ENCODE peak calls at places on chromosome 15, in nine cellular contexts. Y is K562; Z is brain microvascular endothelial cell; I is cardiac muscle cell; B is tibial nerve; Q is lower lobe of right lung; R is psoas muscle; E is CD8-positive, alpha-beta T cell; N is WERI-Rb-1. W is an unnamed sample.

GRCh38 chr15:77746254-77747174 is 113.8 kb upstream of the LINGO1 start:
- DNase-seq in R (no peak), I (no peak), Q (no peak), Z (no peak), N (no peak), B (no peak), E (no peak), Y (no peak), W (no peak)

GRCh38 chr15:91192285-91193058 is 92.4 kb downstream of the SV2B start:
- DNase-seq in Z (no peak), I (no peak), B (no peak), E (no peak), Y (no peak), Q (no peak), R (no peak), N (no peak), W (no peak)

GRCh38 chr15:82950746-82951370 is 1.7 kb downstream of the HOMER2 start:
- DNase-seq in I (no peak), Y (no peak), B (no peak), Q (no peak), E (no peak), N (no peak), R (no peak), Z (no peak), W (no peak)

GRCh38 chr15:34883042-34883441 is 86.5 kb downstream of the AQR start:
- DNase-seq in Q (no peak), Z (no peak), Y (no peak), R (no peak), I (peak; percentile 45), B (no peak), E (no peak), N (no peak), W (no peak)

GRCh38 chr15:98035577-98036010 is 75.1 kb downstream of the ARRDC4 start:
- DNase-seq in B (no peak), Q (no peak), Y (no peak), N (no peak), R (no peak), Z (no peak), I (no peak), E (no peak), W (no peak)

GRCh38 chr15:56192659-56193442 is 50.8 kb downstream of the RFX7 start:
- DNase-seq in Z (no peak), N (no peak), B (no peak), Q (no peak), Y (no peak), I (no peak), R (no peak), E (no peak), W (no peak)

GRCh38 chr15:52308446-52309153 is 13.0 kb upstream of the MYO5C start:
- DNase-seq in R (no peak), I (no peak), E (no peak), Z (no peak), Q (no peak), N (no peak), B (no peak), Y (no peak), W (no peak)

GRCh38 chr15:77821188-77821958 is 188.7 kb upstream of the LINGO1 start:
- DNase-seq in Q (no peak), I (peak; percentile 72), Y (peak; percentile 78), R (no peak), N (peak; percentile 81), Z (peak; percentile 54), B (peak; percentile 50), E (peak; percentile 12), W (no peak)

GRCh38 chr15:58458076-58458475 is 26.3 kb downstream of the LIPC start:
- DNase-seq in E (no peak), Q (no peak), B (no peak), I (no peak), Z (no peak), Y (no peak), R (no peak), N (no peak), W (no peak)

GRCh38 chr15:66564136-66565041 is 1.4 kb downstream of the LCTL start:
- DNase-seq in Y (no peak), I (no peak), B (no peak), R (no peak), N (no peak), E (no peak), Q (no peak), Z (no peak), W (no peak)

GRCh38 chr15:79978694-79979519 is 7.9 kb upstream of the BCL2A1 start:
- DNase-seq in R (no peak), E (no peak), N (no peak), Y (no peak), B (peak; percentile 55), Z (peak; percentile 7), I (peak; percentile 79), Q (no peak), W (peak; percentile 37)

DNA sequence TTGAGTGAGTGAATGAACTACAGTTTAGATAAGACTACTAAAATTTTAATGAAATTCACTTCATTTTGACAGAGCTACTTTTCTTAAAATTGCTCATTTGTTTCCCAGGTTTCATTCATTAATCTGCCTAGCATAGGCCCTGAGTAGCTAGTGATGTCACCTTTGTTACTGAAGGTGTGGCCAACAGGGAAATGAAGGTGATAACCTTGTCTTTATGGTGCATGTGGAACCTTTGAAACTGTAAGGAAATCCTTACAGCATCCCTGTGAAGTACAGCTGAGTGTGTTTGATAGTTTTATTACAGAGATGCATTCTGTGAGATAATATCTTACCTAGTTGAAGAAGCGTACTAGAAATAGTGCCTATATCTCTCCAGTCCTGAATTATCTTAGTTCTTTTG is 112.9 kb downstream of the AKAP13 start:
- DNase-seq in Q (no peak), R (no peak), Y (no peak), E (no peak), Z (no peak), N (no peak), I (no peak), B (no peak), W (no peak)
- H3K36me3 ChIP-seq in Q (no peaks in the 10 kb centered on the region), R (no peaks in the 10 kb centered on the region), Y (no peaks in the 10 kb centered on the region), E (no peaks in the 10 kb centered on the region), Z (no peaks in the 10 kb centered on the region), N (peaks cover 29% of the 10 kb centered on the region), I (no peaks in the 10 kb centered on the region), B (no peaks in the 10 kb centered on the region), W (no peaks in the 10 kb centered on the region)

DNA sequence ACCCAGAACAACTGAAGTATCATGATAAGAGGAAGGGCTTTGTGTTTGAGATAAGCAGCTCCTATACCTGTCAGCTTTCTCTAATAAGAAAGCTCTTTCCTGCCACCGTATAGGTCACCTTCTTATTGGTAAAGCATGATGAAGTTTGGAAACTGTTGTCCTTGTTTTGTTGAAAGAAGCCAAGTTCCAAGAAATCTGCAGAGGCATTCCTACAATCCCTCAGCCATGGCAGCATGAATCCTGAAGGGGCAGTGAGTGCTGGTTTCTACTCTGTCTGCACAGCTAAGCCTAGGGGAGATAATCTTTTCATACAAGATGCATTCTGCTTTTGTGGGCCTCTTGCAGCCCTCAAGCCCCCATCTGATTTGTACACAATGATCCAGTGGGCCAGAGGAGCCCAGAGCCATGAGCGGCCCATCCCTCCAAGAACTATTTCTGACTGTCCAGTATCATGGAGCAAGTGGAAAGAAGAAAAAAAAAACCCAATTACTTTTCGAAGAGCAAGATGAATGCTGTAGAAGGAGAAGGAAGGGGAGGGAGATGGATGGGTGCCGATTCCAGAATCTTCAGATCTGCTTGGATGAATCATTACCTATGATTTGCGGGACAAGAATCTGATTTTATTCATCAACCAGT is 1.9 kb upstream of the THBS1 start:
- DNase-seq in Z (no peak), R (no peak), N (no peak), B (no peak), E (no peak), Q (no peak), I (peak; percentile 60), Y (no peak), W (no peak)
- TF ChIP-seq CTCF in Z (peak; percentile 56), R (no peak), N (peak; percentile 11), B (no peak), E (no peak), Q (no peak), I (peak; percentile 25), Y (no peak), W (peak; percentile 30)

GRCh38 chr15:101521563-101521962 is 32.1 kb upstream of the PCSK6 start:
- DNase-seq in I (no peak), Z (no peak), Y (no peak), N (no peak), R (no peak), Q (no peak), B (no peak), E (no peak), W (no peak)

GRCh38 chr15:101521084-101521483 is 31.6 kb upstream of the PCSK6 start:
- DNase-seq in Q (no peak), I (no peak), E (no peak), Y (no peak), B (no peak), N (no peak), Z (no peak), R (no peak), W (no peak)

GRCh38 chr15:101522091-101522490 is 32.6 kb upstream of the PCSK6 start:
- DNase-seq in Z (no peak), Q (no peak), B (no peak), R (no peak), E (no peak), Y (no peak), I (no peak), N (no peak), W (no peak)

GRCh38 chr15:101522621-101523559 is 33.4 kb upstream of the PCSK6 start:
- DNase-seq in B (no peak), E (no peak), I (no peak), Y (no peak), R (no peak), Z (no peak), N (no peak), Q (no peak), W (no peak)

GRCh38 chr15:101520395-101520794 is 30.9 kb upstream of the PCSK6 start:
- DNase-seq in Q (no peak), E (no peak), R (no peak), B (no peak), N (no peak), Y (no peak), I (no peak), Z (no peak), W (no peak)
- H3K4me3 ChIP-seq in Q (no peak overlapping the region), E (no peak overlapping the region), R (no peak overlapping the region), B (no peak overlapping the region), N (no peak overlapping the region), Y (no peak overlapping the region), I (no peak overlapping the region), Z (no peak overlapping the region), W (no peak overlapping the region)

GRCh38 chr15:75598361-75598760 is 19.2 kb upstream of the PTPN9 start:
- DNase-seq in E (no peak), N (no peak), Y (no peak), B (no peak), I (no peak), R (no peak), Q (no peak), Z (no peak), W (no peak)

GRCh38 chr15:75594276-75594675 is 15.2 kb upstream of the PTPN9 start:
- DNase-seq in Z (no peak), Y (no peak), I (no peak), R (no peak), E (no peak), Q (no peak), B (no peak), N (no peak), W (no peak)

GRCh38 chr15:75597667-75598341 is 18.7 kb upstream of the PTPN9 start:
- DNase-seq in Q (no peak), E (peak; percentile 22), R (no peak), Y (no peak), Z (no peak), I (peak; percentile 45), N (no peak), B (peak; percentile 9), W (no peak)

GRCh38 chr15:75599396-75599795 is 20.3 kb upstream of the PTPN9 start:
- DNase-seq in Y (no peak), B (no peak), I (no peak), Q (no peak), Z (no peak), N (no peak), R (no peak), E (no peak), W (no peak)

GRCh38 chr15:75596703-75597345 is 17.7 kb upstream of the PTPN9 start:
- DNase-seq in B (no peak), N (no peak), I (no peak), E (no peak), Z (no peak), Q (no peak), R (no peak), Y (no peak), W (no peak)
- H3K36me3 ChIP-seq in B (peaks cover 97% of the 10 kb centered on the region), N (peaks cover 60% of the 10 kb centered on the region), I (peaks cover 7% of the 10 kb centered on the region), E (peaks cover 22% of the 10 kb centered on the region), Z (peaks cover 36% of the 10 kb centered on the region), Q (peaks cover 72% of the 10 kb centered on the region), R (peaks cover 4% of the 10 kb centered on the region), Y (peaks cover 65% of the 10 kb centered on the region), W (peaks cover 20% of the 10 kb centered on the region)